ENCODE peak calls at places on chromosomes 1 and 21, in four cellular contexts. K, Z, D and W are unnamed samples.

GRCh38 chr1:98796049-98796448 is 134.5 kb downstream of the SNX7 start:
- DNase-seq in K (no peak), Z (no peak), D (no peak), W (no peak)

GRCh38 chr21:33384851-33385331 is 18.3 kb upstream of the IFNGR2 start:
- DNase-seq in K (no peak), D (no peak), Z (no peak), W (no peak)

GRCh38 chr21:15730484-15731242 is 881 bp downstream of the USP25 start:
- DNase-seq in D (peak), Z (no peak), K (no peak), W (no peak)

GRCh38 chr1:2300851-2301606 is 72.9 kb downstream of the SKI start:
- DNase-seq in K (no peak), D (no peak), Z (peak), W (no peak)

GRCh38 chr1:204612326-204612725 is 73.2 kb downstream of the LRRN2 start:
- DNase-seq in D (no peak), K (no peak), Z (no peak), W (no peak)

GRCh38 chr1:28517649-28517999 is 11.8 kb downstream of the RCC1 start:
- DNase-seq in Z (no peak), K (peak), D (no peak), W (no peak)

GRCh38 chr1:91166106-91166712 is 144.4 kb upstream of the ZNF644 start:
- DNase-seq in K (peak), Z (no peak), D (peak), W (no peak)

GRCh38 chr1:7521803-7522202 is 249.3 kb upstream of the VAMP3 start:
- DNase-seq in D (no peak), Z (no peak), K (no peak), W (no peak)

GRCh38 chr1:235207202-235207565 is 46.1 kb upstream of the RBM34 start:
- DNase-seq in D (no peak), Z (no peak), K (no peak), W (no peak)

GRCh38 chr1:100866041-100866900 is 28.4 kb downstream of the EXTL2 start:
- DNase-seq in D (no peak), Z (no peak), K (no peak), W (no peak)

GRCh38 chr1:160099716-160100375 is 1.4 kb upstream of the IGSF8 start:
- DNase-seq in Z (no peak), D (no peak), K (no peak), W (no peak)

GRCh38 chr1:93603106-93603505 is 78.5 kb downstream of the BCAR3 start:
- DNase-seq in D (no peak), Z (no peak), K (no peak), W (no peak)

GRCh38 chr1:23957096-23957495 is 2.5 kb upstream of the PNRC2 start:
- DNase-seq in K (no peak), Z (no peak), D (peak), W (no peak)

GRCh38 chr1:111441573-111442192 is 7.4 kb downstream of the WDR77 start:
- DNase-seq in Z (peak), D (peak), K (peak), W (no peak)

GRCh38 chr1:87963566-87963965 is 634.9 kb downstream of the LMO4 start:
- DNase-seq in D (no peak), Z (no peak), K (no peak), W (no peak)

GRCh38 chr1:1614204-1614953 is 921 bp upstream of the MIB2 start:
- DNase-seq in Z (no peak), D (no peak), K (peak), W (no peak)

GRCh38 chr1:197464039-197464438 is 196.0 kb downstream of the CRB1 start:
- DNase-seq in D (no peak), K (no peak), Z (no peak), W (no peak)

GRCh38 chr1:41547781-41548560 is 63.5 kb upstream of the EDN2 start:
- DNase-seq in D (no peak), Z (no peak), K (no peak), W (peak)

GRCh38 chr1:177048314-177049069 is 116.0 kb downstream of the ASTN1 start:
- DNase-seq in D (no peak), Z (no peak), K (peak), W (no peak)

GRCh38 chr21:37746849-37747248 is 169.4 kb downstream of the KCNJ6 start:
- DNase-seq in D (no peak), Z (no peak), K (no peak), W (no peak)

GRCh38 chr1:227437495-227438008 is 119.3 kb upstream of the CDC42BPA start:
- DNase-seq in Z (no peak), K (no peak), D (no peak), W (no peak)

GRCh38 chr21:33230518-33231324 is 983 bp downstream of the IFNAR2 start:
- DNase-seq in K (peak), Z (peak), D (peak), W (no peak)

GRCh38 chr1:235831148-235831547 is 35.6 kb downstream of the LYST start:
- DNase-seq in D (no peak), Z (peak), K (no peak), W (no peak)

GRCh38 chr1:202664083-202664482 is 46.2 kb downstream of the SYT2 start:
- DNase-seq in D (no peak), Z (no peak), K (no peak), W (no peak)

GRCh38 chr1:198155253-198155652 is 1.5 kb upstream of the NEK7 start:
- DNase-seq in K (no peak), Z (no peak), D (no peak), W (no peak)

GRCh38 chr1:183030053-183030452 is 6.8 kb downstream of the LAMC1 start:
- DNase-seq in Z (no peak), D (peak), K (no peak), W (no peak)

GRCh38 chr1:209241481-209241880 is 342.0 kb upstream of the CAMK1G start:
- DNase-seq in Z (no peak), K (no peak), D (no peak), W (no peak)

GRCh38 chr1:74767490-74767889 is 34.5 kb downstream of the TYW3 start:
- DNase-seq in D (no peak), Z (no peak), K (peak), W (no peak)

GRCh38 chr1:117095237-117095636 is 26.3 kb downstream of the TRIM45 start:
- DNase-seq in K (no peak), Z (no peak), D (no peak), W (no peak)

GRCh38 chr1:204780682-204781081 is 90.0 kb upstream of the NFASC start:
- DNase-seq in Z (no peak), K (no peak), D (no peak), W (no peak)

GRCh38 chr21:34022557-34023335 is 50.6 kb upstream of the MRPS6 start:
- DNase-seq in Z (peak), K (no peak), D (no peak), W (no peak)

GRCh38 chr1:150516616-150517015 is 1.1 kb downstream of the FALEC start:
- DNase-seq in Z (peak), D (no peak), K (no peak), W (no peak)